ENCODE peak calls at places on chromosomes 6 and 20, in nine cellular contexts. One of them, this sample, is unnamed. For H3K36me3 and H3K4me1, the result is how much of the 10 kb centered on the place peaks cover.

GRCh38 chr6:25601797-25602679 is 50.0 kb upstream of the SCGN start:
- DNase-seq in H1: no peak
- DNase-seq in lower lobe of right lung: no peak
- DNase-seq in CD8-positive, alpha-beta T cell: no peak
- DNase-seq in spleen: no peak
- DNase-seq in pancreas: no peak
- DNase-seq in HAP-1: peak
- DNase-seq in MM.1S: peak
- DNase-seq in neuronal stem cell: peak
- DNase-seq in this sample: peak

GRCh38 chr20:20664795-20665194 is 47.6 kb downstream of the RALGAPA2 start:
- DNase-seq in H1: no peak
- DNase-seq in CD8-positive, alpha-beta T cell: no peak
- DNase-seq in MM.1S: peak
- DNase-seq in spleen: no peak
- DNase-seq in neuronal stem cell: peak
- DNase-seq in pancreas: no peak
- DNase-seq in lower lobe of right lung: no peak
- DNase-seq in HAP-1: peak
- DNase-seq in this sample: peak

GRCh38 chr6:25639653-25640052 is 12.4 kb upstream of the SCGN start:
- DNase-seq in H1: no peak
- DNase-seq in pancreas: no peak
- DNase-seq in spleen: no peak
- DNase-seq in HAP-1: no peak
- DNase-seq in CD8-positive, alpha-beta T cell: no peak
- DNase-seq in MM.1S: no peak
- DNase-seq in lower lobe of right lung: no peak
- DNase-seq in neuronal stem cell: no peak
- DNase-seq in this sample: no peak

GRCh38 chr20:23178806-23179205 is 92.7 kb upstream of the CD93 start:
- DNase-seq in lower lobe of right lung: no peak
- DNase-seq in MM.1S: no peak
- DNase-seq in CD8-positive, alpha-beta T cell: no peak
- DNase-seq in HAP-1: no peak
- DNase-seq in neuronal stem cell: no peak
- DNase-seq in spleen: no peak
- DNase-seq in H1: no peak
- DNase-seq in pancreas: no peak
- DNase-seq in this sample: no peak

GRCh38 chr6:33607784-33608161 is 13.3 kb upstream of the ITPR3 start:
- DNase-seq in neuronal stem cell: no peak
- DNase-seq in CD8-positive, alpha-beta T cell: no peak
- DNase-seq in H1: no peak
- DNase-seq in lower lobe of right lung: no peak
- DNase-seq in pancreas: no peak
- DNase-seq in spleen: peak
- DNase-seq in HAP-1: no peak
- DNase-seq in MM.1S: peak
- DNase-seq in this sample: no peak

GRCh38 chr6:1029196-1029595 is 282.7 kb upstream of the FOXQ1 start:
- DNase-seq in H1: no peak
- DNase-seq in spleen: no peak
- DNase-seq in lower lobe of right lung: no peak
- DNase-seq in neuronal stem cell: no peak
- DNase-seq in MM.1S: no peak
- DNase-seq in HAP-1: no peak
- DNase-seq in CD8-positive, alpha-beta T cell: no peak
- DNase-seq in pancreas: no peak
- DNase-seq in this sample: no peak

GRCh38 chr20:8082025-8082424 is 50.0 kb upstream of the PLCB1 start:
- DNase-seq in spleen: no peak
- DNase-seq in H1: no peak
- DNase-seq in MM.1S: no peak
- DNase-seq in HAP-1: no peak
- DNase-seq in CD8-positive, alpha-beta T cell: no peak
- DNase-seq in pancreas: no peak
- DNase-seq in neuronal stem cell: no peak
- DNase-seq in lower lobe of right lung: no peak
- DNase-seq in this sample: no peak

GRCh38 chr20:57281900-57282299 is 15.5 kb upstream of the BMP7 start:
- DNase-seq in neuronal stem cell: no peak
- DNase-seq in MM.1S: peak
- DNase-seq in CD8-positive, alpha-beta T cell: no peak
- DNase-seq in spleen: no peak
- DNase-seq in lower lobe of right lung: no peak
- DNase-seq in pancreas: no peak
- DNase-seq in HAP-1: no peak
- DNase-seq in H1: no peak
- DNase-seq in this sample: no peak

GRCh38 chr6:34142599-34142998 is 3.3 kb downstream of the GRM4 start:
- DNase-seq in spleen: no peak
- DNase-seq in CD8-positive, alpha-beta T cell: no peak
- DNase-seq in neuronal stem cell: no peak
- DNase-seq in H1: no peak
- DNase-seq in MM.1S: peak
- DNase-seq in HAP-1: no peak
- DNase-seq in lower lobe of right lung: peak
- DNase-seq in pancreas: no peak
- DNase-seq in this sample: no peak

GRCh38 chr6:27545271-27546046 is 72.6 kb upstream of the ZNF184 start:
- DNase-seq in MM.1S: no peak
- DNase-seq in CD8-positive, alpha-beta T cell: no peak
- DNase-seq in pancreas: no peak
- DNase-seq in HAP-1: peak
- DNase-seq in neuronal stem cell: no peak
- DNase-seq in H1: peak
- DNase-seq in lower lobe of right lung: no peak
- DNase-seq in spleen: no peak
- DNase-seq in this sample: no peak

GRCh38 chr6:151963001-151963400 is 155.5 kb downstream of the ESR1 start:
- DNase-seq in CD8-positive, alpha-beta T cell: no peak
- DNase-seq in lower lobe of right lung: no peak
- DNase-seq in H1: no peak
- DNase-seq in spleen: no peak
- DNase-seq in MM.1S: no peak
- DNase-seq in neuronal stem cell: no peak
- DNase-seq in pancreas: no peak
- DNase-seq in HAP-1: no peak
- DNase-seq in this sample: no peak

GRCh38 chr20:20829694-20830093 is 117.2 kb upstream of the RALGAPA2 start:
- DNase-seq in neuronal stem cell: no peak
- DNase-seq in spleen: no peak
- DNase-seq in MM.1S: no peak
- DNase-seq in CD8-positive, alpha-beta T cell: no peak
- DNase-seq in pancreas: no peak
- DNase-seq in H1: no peak
- DNase-seq in lower lobe of right lung: no peak
- DNase-seq in HAP-1: no peak
- DNase-seq in this sample: no peak

GRCh38 chr6:81767163-81768000 is 14.9 kb upstream of the TENT5A start:
- DNase-seq in spleen: no peak
- DNase-seq in HAP-1: no peak
- DNase-seq in lower lobe of right lung: peak
- DNase-seq in neuronal stem cell: no peak
- DNase-seq in MM.1S: no peak
- DNase-seq in pancreas: no peak
- DNase-seq in H1: no peak
- DNase-seq in CD8-positive, alpha-beta T cell: no peak
- DNase-seq in this sample: no peak

GRCh38 chr6:111353914-111354464 is 129.0 kb downstream of the REV3L start:
- DNase-seq in H1: no peak
- DNase-seq in CD8-positive, alpha-beta T cell: no peak
- DNase-seq in lower lobe of right lung: no peak
- DNase-seq in neuronal stem cell: no peak
- DNase-seq in spleen: no peak
- DNase-seq in MM.1S: no peak
- DNase-seq in pancreas: no peak
- DNase-seq in HAP-1: no peak
- DNase-seq in this sample: no peak

GRCh38 chr6:148617522-148617921 is 129.3 kb upstream of the UST start:
- DNase-seq in spleen: no peak
- DNase-seq in HAP-1: no peak
- DNase-seq in neuronal stem cell: no peak
- DNase-seq in lower lobe of right lung: no peak
- DNase-seq in CD8-positive, alpha-beta T cell: no peak
- DNase-seq in H1: no peak
- DNase-seq in MM.1S: no peak
- DNase-seq in pancreas: no peak
- DNase-seq in this sample: no peak

GRCh38 chr6:83062225-83062624 is 3.4 kb downstream of the UBE3D start:
- DNase-seq in HAP-1: no peak
- DNase-seq in spleen: no peak
- DNase-seq in MM.1S: no peak
- DNase-seq in pancreas: no peak
- DNase-seq in H1: no peak
- DNase-seq in neuronal stem cell: no peak
- DNase-seq in CD8-positive, alpha-beta T cell: no peak
- DNase-seq in lower lobe of right lung: no peak
- DNase-seq in this sample: no peak

GRCh38 chr6:25418463-25419052 is 139.4 kb downstream of the CARMIL1 start:
- DNase-seq in HAP-1: no peak
- DNase-seq in CD8-positive, alpha-beta T cell: no peak
- DNase-seq in pancreas: no peak
- DNase-seq in lower lobe of right lung: no peak
- DNase-seq in H1: no peak
- DNase-seq in MM.1S: no peak
- DNase-seq in neuronal stem cell: no peak
- DNase-seq in spleen: no peak
- DNase-seq in this sample: no peak

GRCh38 chr6:87590417-87590880 is 514 bp downstream of the ORC3 start:
- DNase-seq in lower lobe of right lung: no peak
- DNase-seq in MM.1S: no peak
- DNase-seq in CD8-positive, alpha-beta T cell: no peak
- DNase-seq in HAP-1: no peak
- DNase-seq in H1: no peak
- DNase-seq in neuronal stem cell: no peak
- DNase-seq in spleen: no peak
- DNase-seq in pancreas: no peak
- DNase-seq in this sample: no peak

GRCh38 chr20:56411759-56412472 is at the start of gene CASS4:
- DNase-seq in H1: no peak
- DNase-seq in MM.1S: no peak
- DNase-seq in CD8-positive, alpha-beta T cell: peak
- DNase-seq in spleen: no peak
- DNase-seq in lower lobe of right lung: no peak
- DNase-seq in neuronal stem cell: no peak
- DNase-seq in pancreas: no peak
- DNase-seq in HAP-1: no peak
- DNase-seq in this sample: peak

GRCh38 chr6:37565267-37566208 is 65.8 kb upstream of the CCDC167 start:
- DNase-seq in lower lobe of right lung: no peak
- DNase-seq in neuronal stem cell: peak
- DNase-seq in MM.1S: no peak
- DNase-seq in H1: peak
- DNase-seq in spleen: no peak
- DNase-seq in HAP-1: peak
- DNase-seq in CD8-positive, alpha-beta T cell: no peak
- DNase-seq in pancreas: no peak
- DNase-seq in this sample: no peak

GRCh38 chr6:127102299-127102698 is 16.2 kb upstream of the RSPO3 start:
- DNase-seq in pancreas: no peak
- DNase-seq in HAP-1: no peak
- DNase-seq in spleen: no peak
- DNase-seq in MM.1S: no peak
- DNase-seq in H1: no peak
- DNase-seq in lower lobe of right lung: no peak
- DNase-seq in CD8-positive, alpha-beta T cell: no peak
- DNase-seq in neuronal stem cell: no peak
- DNase-seq in this sample: no peak

GRCh38 chr6:99446076-99446475 is 21.0 kb upstream of the PNISR start:
- DNase-seq in pancreas: no peak
- DNase-seq in MM.1S: no peak
- DNase-seq in lower lobe of right lung: no peak
- DNase-seq in HAP-1: no peak
- DNase-seq in H1: no peak
- DNase-seq in spleen: no peak
- DNase-seq in neuronal stem cell: no peak
- DNase-seq in CD8-positive, alpha-beta T cell: no peak
- DNase-seq in this sample: no peak

GRCh38 chr6:109446541-109446940 is 6.0 kb downstream of the SMPD2 start:
- DNase-seq in pancreas: no peak
- DNase-seq in H1: peak
- DNase-seq in MM.1S: no peak
- DNase-seq in CD8-positive, alpha-beta T cell: no peak
- DNase-seq in neuronal stem cell: no peak
- DNase-seq in HAP-1: no peak
- DNase-seq in lower lobe of right lung: no peak
- DNase-seq in spleen: no peak
- DNase-seq in this sample: no peak
- H3K36me3 ChIP-seq in pancreas: under half
- H3K36me3 ChIP-seq in H1: under half
- H3K36me3 ChIP-seq in MM.1S: under half
- H3K36me3 ChIP-seq in CD8-positive, alpha-beta T cell: under half
- H3K36me3 ChIP-seq in neuronal stem cell: half or more
- H3K36me3 ChIP-seq in HAP-1: under half
- H3K36me3 ChIP-seq in lower lobe of right lung: half or more
- H3K36me3 ChIP-seq in spleen: under half
- H3K36me3 ChIP-seq in this sample: under half

GRCh38 chr6:4059115-4059777 is 19.7 kb downstream of the FAM217A start:
- DNase-seq in neuronal stem cell: no peak
- DNase-seq in pancreas: no peak
- DNase-seq in MM.1S: no peak
- DNase-seq in H1: no peak
- DNase-seq in HAP-1: no peak
- DNase-seq in lower lobe of right lung: no peak
- DNase-seq in CD8-positive, alpha-beta T cell: peak
- DNase-seq in spleen: no peak
- DNase-seq in this sample: peak
- H3K4me3 ChIP-seq in neuronal stem cell: no peak
- H3K4me3 ChIP-seq in pancreas: no peak
- H3K4me3 ChIP-seq in MM.1S: no peak
- H3K4me3 ChIP-seq in H1: no peak
- H3K4me3 ChIP-seq in HAP-1: no peak
- H3K4me3 ChIP-seq in lower lobe of right lung: no peak
- H3K4me3 ChIP-seq in CD8-positive, alpha-beta T cell: no peak
- H3K4me3 ChIP-seq in spleen: no peak
- H3K4me3 ChIP-seq in this sample: no peak

DNA sequence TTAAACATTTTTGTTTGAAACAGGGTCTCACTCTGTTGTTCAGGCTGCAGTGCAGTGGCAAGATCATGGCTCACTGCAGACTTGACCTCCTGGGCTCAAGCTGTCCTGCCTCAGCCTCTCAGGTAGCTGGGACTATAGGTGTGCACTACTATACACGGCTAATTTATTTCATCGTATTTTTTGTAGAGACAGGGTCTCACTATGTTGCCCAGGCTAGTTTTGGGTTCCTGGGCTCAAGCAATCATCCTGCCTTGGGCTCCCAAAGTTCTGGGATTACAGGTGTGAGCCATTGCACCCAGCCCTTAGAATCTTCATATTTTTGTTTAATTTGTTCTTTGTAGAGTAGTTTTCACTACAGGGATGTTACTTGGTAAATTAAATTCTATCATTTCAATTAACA is 67.1 kb downstream of the SGK1 start:
- DNase-seq in HAP-1: no peak
- DNase-seq in spleen: no peak
- DNase-seq in H1: no peak
- DNase-seq in neuronal stem cell: no peak
- DNase-seq in CD8-positive, alpha-beta T cell: no peak
- DNase-seq in pancreas: no peak
- DNase-seq in MM.1S: no peak
- DNase-seq in lower lobe of right lung: no peak
- DNase-seq in this sample: no peak
- H3K4me1 ChIP-seq in HAP-1: under half
- H3K4me1 ChIP-seq in spleen: under half
- H3K4me1 ChIP-seq in H1: under half
- H3K4me1 ChIP-seq in neuronal stem cell: under half
- H3K4me1 ChIP-seq in CD8-positive, alpha-beta T cell: half or more
- H3K4me1 ChIP-seq in pancreas: under half
- H3K4me1 ChIP-seq in MM.1S: under half
- H3K4me1 ChIP-seq in lower lobe of right lung: under half
- H3K4me1 ChIP-seq in this sample: half or more

GRCh38 chr6:41599836-41600445 is 38.3 kb upstream of the MDFI start:
- DNase-seq in H1: no peak
- DNase-seq in spleen: peak
- DNase-seq in MM.1S: no peak
- DNase-seq in CD8-positive, alpha-beta T cell: no peak
- DNase-seq in pancreas: no peak
- DNase-seq in lower lobe of right lung: peak
- DNase-seq in neuronal stem cell: no peak
- DNase-seq in HAP-1: no peak
- DNase-seq in this sample: no peak
- H3K36me3 ChIP-seq in H1: under half
- H3K36me3 ChIP-seq in spleen: under half
- H3K36me3 ChIP-seq in MM.1S: under half
- H3K36me3 ChIP-seq in CD8-positive, alpha-beta T cell: under half
- H3K36me3 ChIP-seq in pancreas: under half
- H3K36me3 ChIP-seq in lower lobe of right lung: under half
- H3K36me3 ChIP-seq in neuronal stem cell: half or more
- H3K36me3 ChIP-seq in HAP-1: under half
- H3K36me3 ChIP-seq in this sample: under half